ENCODE peak calls at places on chromosomes 5 and 9, in four cellular contexts. D is EL, H is amygdala, R is AG08396. E is an unnamed sample.

GRCh38 chr5:54309751-54310432 is 481 bp downstream of the ARL15 start:
- DNase-seq in D (peak; percentile 47), H (no peak), R (peak; percentile 47), E (peak; percentile 9)

GRCh38 chr5:67338416-67338815 is 141.8 kb upstream of the CD180 start:
- DNase-seq in R (no peak), H (no peak), D (no peak), E (no peak)

GRCh38 chr5:161934486-161934885 is 86.6 kb downstream of the GABRA1 start:
- DNase-seq in H (no peak), R (no peak), D (no peak), E (no peak)

GRCh38 chr5:11050596-11051304 is 289.7 kb upstream of the DAP start:
- DNase-seq in H (no peak), R (no peak), D (peak; percentile 31), E (no peak)

GRCh38 chr5:96016216-96016615 is 54.6 kb upstream of the ELL2 start:
- DNase-seq in D (no peak), H (no peak), R (no peak), E (no peak)

GRCh38 chr5:1510151-1510561 is 13.6 kb downstream of the LPCAT1 start:
- DNase-seq in H (no peak), R (no peak), D (no peak), E (no peak)

GRCh38 chr5:154276932-154277331 is 86.4 kb downstream of the GALNT10 start:
- DNase-seq in D (peak; percentile 93), R (peak; percentile 66), H (no peak), E (no peak)

GRCh38 chr9:134215709-134216448 is 51.5 kb upstream of the RNU6ATAC start:
- DNase-seq in R (peak; percentile 66), D (peak; percentile 32), H (no peak), E (no peak)

GRCh38 chr9:127968717-127969383 is 11.9 kb downstream of the EEIG1 start:
- DNase-seq in H (no peak), D (peak; percentile 88), R (peak; percentile 88), E (no peak)